ENCODE peak calls at places on chromosome X, in four cellular contexts. Y, B, N and I are unnamed samples.

GRCh38 chrX:130120321-130120731 is 10.0 kb upstream of the ELF4 start:
- DNase-seq in Y (no peak), B (no peak), N (no peak), I (no peak)

GRCh38 chrX:118660085-118660484 is 67.3 kb upstream of the IL13RA1 start:
- DNase-seq in Y (no peak), B (no peak), N (no peak), I (no peak)

GRCh38 chrX:134836497-134836968 is 154.3 kb upstream of the SMIM10 start:
- DNase-seq in Y (no peak), B (no peak), N (no peak), I (no peak)

GRCh38 chrX:133606990-133607389 is 191.7 kb upstream of the GPC4 start:
- DNase-seq in Y (no peak), B (no peak), N (no peak), I (no peak)

GRCh38 chrX:42220083-42220482 is 296.7 kb upstream of the CASK start:
- DNase-seq in Y (no peak), B (no peak), N (no peak), I (no peak)

GRCh38 chrX:19889582-19890342 is 2.4 kb upstream of the SH3KBP1 start:
- DNase-seq in Y (peak), B (no peak), N (peak), I (no peak)

GRCh38 chrX:53767544-53767943 is 81.0 kb upstream of the HUWE1 start:
- DNase-seq in Y (no peak), B (no peak), N (no peak), I (no peak)

GRCh38 chrX:133985164-133986007 is at the start of gene GPC3:
- DNase-seq in Y (peak), B (no peak), N (peak), I (no peak)

GRCh38 chrX:153307546-153308175 is 13.9 kb downstream of the PNMA6F start:
- DNase-seq in Y (no peak), B (no peak), N (no peak), I (no peak)

GRCh38 chrX:153645151-153645550 is 1.9 kb upstream of the DUSP9 start:
- DNase-seq in Y (peak), B (no peak), N (no peak), I (no peak)

GRCh38 chrX:103157511-103158316 is 57.2 kb upstream of the BEX4 start:
- DNase-seq in Y (no peak), B (no peak), N (no peak), I (no peak)

GRCh38 chrX:28659269-28659668 is 72.0 kb downstream of the IL1RAPL1 start:
- DNase-seq in Y (no peak), B (no peak), N (no peak), I (no peak)

GRCh38 chrX:137567474-137568232 is 1.7 kb downstream of the ZIC3 start:
- DNase-seq in Y (no peak), B (no peak), N (no peak), I (no peak)

GRCh38 chrX:138710311-138710791 is 1.2 kb downstream of the FGF13 start:
- DNase-seq in Y (no peak), B (no peak), N (no peak), I (peak)

GRCh38 chrX:132837971-132838370 is 120.5 kb downstream of the HS6ST2 start:
- DNase-seq in Y (no peak), B (no peak), N (no peak), I (no peak)

GRCh38 chrX:65581661-65582339 is 47.2 kb upstream of the LAS1L start:
- DNase-seq in Y (peak), B (no peak), N (no peak), I (no peak)

GRCh38 chrX:149759824-149760223 is 14.0 kb upstream of the HSFX1 start:
- DNase-seq in Y (no peak), B (no peak), N (no peak), I (peak)

GRCh38 chrX:152635941-152636340 is 1.8 kb upstream of the GABRQ start:
- DNase-seq in Y (no peak), B (no peak), N (no peak), I (no peak)

GRCh38 chrX:25523574-25523973 is 507.8 kb upstream of the ARX start:
- DNase-seq in Y (no peak), B (no peak), N (no peak), I (no peak)